ENCODE peak calls at places on chromosomes 7 and 10, in ten cellular contexts. X, V, O, I, U, S, L, W, Y and N are unnamed samples.

GRCh38 chr7:85220651-85221050 is 33.8 kb upstream of the SEMA3D start:
- DNase-seq in X (no peak), V (no peak), O (no peak), I (no peak), U (no peak), S (no peak), L (no peak), W (no peak), Y (no peak), N (no peak)

GRCh38 chr10:37754538-37755323 is 102.7 kb downstream of the ZNF248 start:
- DNase-seq in X (no peak), V (peak), O (no peak), I (no peak), U (no peak), S (no peak), L (no peak), W (no peak), Y (peak), N (peak)

GRCh38 chr7:94888542-94888941 is 18.9 kb upstream of the PPP1R9A start:
- DNase-seq in X (no peak), V (no peak), O (no peak), I (peak), U (no peak), S (peak), L (no peak), W (peak), Y (peak), N (no peak)

GRCh38 chr7:122304604-122304975 is at the start of gene FEZF1:
- DNase-seq in X (no peak), V (no peak), O (no peak), I (no peak), U (no peak), S (no peak), L (no peak), W (peak), Y (no peak), N (no peak)

GRCh38 chr10:75209325-75210192 is 1.0 kb upstream of the VDAC2 start:
- DNase-seq in X (no peak), V (peak), O (no peak), I (peak), U (peak), S (no peak), L (peak), W (peak), Y (peak), N (peak)

GRCh38 chr7:45657136-45657889 is 83.1 kb downstream of the ADCY1 start:
- DNase-seq in X (no peak), V (no peak), O (no peak), I (no peak), U (no peak), S (no peak), L (no peak), W (no peak), Y (no peak), N (no peak)

GRCh38 chr10:131532745-131533341 is 221.3 kb upstream of the TCERG1L start:
- DNase-seq in X (no peak), V (no peak), O (no peak), I (no peak), U (no peak), S (no peak), L (no peak), W (no peak), Y (no peak), N (no peak)

GRCh38 chr10:68096913-68097509 is 12.3 kb upstream of the MYPN start:
- DNase-seq in X (peak), V (peak), O (no peak), I (peak), U (no peak), S (peak), L (peak), W (peak), Y (peak), N (peak)

GRCh38 chr10:70742537-70743429 is 42.4 kb downstream of the TBATA start:
- DNase-seq in X (peak), V (no peak), O (no peak), I (peak), U (no peak), S (no peak), L (peak), W (peak), Y (peak), N (no peak)

GRCh38 chr7:100397336-100398081 is 24.2 kb downstream of the PILRA start:
- DNase-seq in X (no peak), V (no peak), O (no peak), I (no peak), U (no peak), S (no peak), L (no peak), W (no peak), Y (no peak), N (no peak)

GRCh38 chr10:11697718-11698527 is 44.3 kb upstream of the ECHDC3 start:
- DNase-seq in X (no peak), V (no peak), O (no peak), I (no peak), U (no peak), S (peak), L (no peak), W (no peak), Y (no peak), N (no peak)

GRCh38 chr10:116120688-116121087 is 152.3 kb downstream of the GFRA1 start:
- DNase-seq in X (no peak), V (no peak), O (no peak), I (no peak), U (no peak), S (peak), L (no peak), W (no peak), Y (no peak), N (no peak)

GRCh38 chr7:131625817-131626372 is 69.5 kb upstream of the PODXL start:
- DNase-seq in X (peak), V (peak), O (no peak), I (no peak), U (no peak), S (peak), L (no peak), W (peak), Y (no peak), N (peak)
- TF ChIP-seq CTCF in X (no peak), V (peak), O (no peak), I (no peak), U (no peak), S (no peak), L (no peak), W (no peak), Y (no peak), N (peak)

GRCh38 chr10:91220194-91220953 is at the start of gene PCGF5:
- DNase-seq in X (peak), V (peak), O (peak), I (peak), U (peak), S (peak), L (peak), W (peak), Y (peak), N (peak)
- TF ChIP-seq CTCF in X (peak), V (peak), O (no peak), I (no peak), U (peak), S (peak), L (peak), W (no peak), Y (peak), N (no peak)

GRCh38 chr10:35178305-35178704 is 51.7 kb downstream of the CREM start:
- DNase-seq in X (no peak), V (no peak), O (no peak), I (no peak), U (no peak), S (no peak), L (no peak), W (peak), Y (no peak), N (no peak)
- TF ChIP-seq CTCF in X (no peak), V (no peak), O (no peak), I (no peak), U (no peak), S (no peak), L (no peak), W (no peak), Y (no peak), N (no peak)

DNA sequence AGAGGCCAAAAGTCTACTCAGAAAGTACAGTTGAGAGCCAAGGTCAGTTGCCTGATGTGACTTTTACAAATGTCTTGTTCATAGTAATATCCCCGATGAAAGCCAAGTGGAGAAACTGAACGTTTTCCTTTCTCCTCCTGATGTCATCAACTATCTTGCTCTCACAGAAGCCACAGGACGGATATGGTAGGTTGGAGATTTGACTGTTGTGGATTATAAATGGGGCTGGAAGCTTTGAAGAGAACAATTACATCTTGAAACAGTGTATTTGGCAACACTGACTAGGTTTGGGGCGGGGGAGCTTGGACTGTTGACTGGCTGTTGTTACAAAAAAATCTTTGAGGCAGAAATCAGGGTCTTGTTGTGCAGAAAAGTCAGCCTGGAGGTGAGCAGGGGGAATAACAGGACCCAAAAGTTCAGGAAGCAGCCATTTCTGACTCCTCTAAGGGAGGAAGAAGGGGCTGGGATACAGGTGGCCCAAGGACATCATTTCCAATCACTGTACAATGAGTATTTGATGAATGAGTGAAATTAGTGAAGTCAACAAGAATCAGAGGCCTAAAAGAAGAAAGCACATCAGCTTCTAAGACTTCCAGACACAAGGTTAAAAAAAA is 24.3 kb downstream of the PLEKHS1 start:
- DNase-seq in X (no peak), V (no peak), O (no peak), I (no peak), U (no peak), S (no peak), L (no peak), W (no peak), Y (no peak), N (no peak)
- TF ChIP-seq CTCF in X (no peak), V (peak), O (no peak), I (no peak), U (no peak), S (no peak), L (no peak), W (no peak), Y (no peak), N (peak)

GRCh38 chr7:149832332-149833041 is 5.7 kb upstream of the ZNF862 start:
- DNase-seq in X (no peak), V (no peak), O (no peak), I (no peak), U (no peak), S (no peak), L (no peak), W (no peak), Y (no peak), N (no peak)
- TF ChIP-seq CTCF in X (no peak), V (no peak), O (no peak), I (no peak), U (no peak), S (no peak), L (no peak), W (no peak), Y (no peak), N (no peak)

GRCh38 chr7:18995811-18996400 is 121.5 kb downstream of the TWIST1 start:
- DNase-seq in X (no peak), V (no peak), O (no peak), I (no peak), U (no peak), S (no peak), L (no peak), W (peak), Y (no peak), N (no peak)

GRCh38 chr7:18993933-18994668 is 123.3 kb downstream of the TWIST1 start:
- DNase-seq in X (no peak), V (peak), O (no peak), I (no peak), U (no peak), S (no peak), L (no peak), W (no peak), Y (no peak), N (no peak)

GRCh38 chr7:18996583-18996982 is 120.9 kb downstream of the TWIST1 start:
- DNase-seq in X (no peak), V (no peak), O (no peak), I (no peak), U (no peak), S (no peak), L (no peak), W (no peak), Y (no peak), N (no peak)

GRCh38 chr7:18997477-18998130 is 119.8 kb downstream of the TWIST1 start:
- DNase-seq in X (no peak), V (no peak), O (no peak), I (no peak), U (no peak), S (no peak), L (no peak), W (no peak), Y (no peak), N (no peak)

DNA sequence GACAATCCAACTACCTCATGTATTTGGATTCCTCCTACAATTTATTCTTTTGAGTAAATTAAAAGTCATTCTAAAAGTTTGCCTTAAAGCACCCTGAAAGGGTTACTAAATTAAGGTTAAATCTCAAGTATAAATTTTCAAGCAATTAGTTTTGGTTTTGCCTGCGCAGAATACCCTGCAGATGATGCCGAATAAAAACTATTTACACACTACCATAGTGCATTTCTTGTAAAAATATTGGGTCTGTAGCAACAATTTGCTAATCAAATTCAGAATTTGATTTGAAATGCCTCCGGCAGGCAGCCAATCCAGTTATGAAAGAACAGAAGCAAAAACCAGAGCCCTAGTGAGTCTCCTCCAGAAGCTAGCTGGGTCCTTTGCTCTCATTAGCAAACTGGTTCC is 122.2 kb downstream of the TWIST1 start:
- DNase-seq in X (no peak), V (no peak), O (no peak), I (no peak), U (no peak), S (no peak), L (no peak), W (no peak), Y (no peak), N (no peak)
- TF ChIP-seq CTCF in X (no peak), V (no peak), O (no peak), I (no peak), U (no peak), S (no peak), L (no peak), W (no peak), Y (no peak), N (no peak)